ENCODE peak calls at places on chromosomes 16 and 17, in nine cellular contexts. U is cardiac muscle cell, Z is Peyer's patch, F is psoas muscle, Q is cardiac fibroblast, K is transverse colon, D is bronchial epithelial cell, V is left ventricle myocardium inferior, I is neural progenitor cell. R is an unnamed sample.

GRCh38 chr16:55552621-55553020 is 13.9 kb upstream of the CAPNS2 start:
- DNase-seq in U (peak), Z (no peak), F (no peak), Q (peak), K (no peak), D (peak), V (no peak), I (no peak), R (peak)

GRCh38 chr17:12403881-12404398 is 261.8 kb upstream of the MYOCD start:
- DNase-seq in U (no peak), Z (no peak), F (no peak), Q (no peak), K (no peak), D (no peak), V (no peak), I (no peak), R (no peak)

GRCh38 chr17:69744512-69745098 is 330.1 kb downstream of the MAP2K6 start:
- DNase-seq in U (no peak), Z (no peak), F (no peak), Q (no peak), K (no peak), D (no peak), V (no peak), I (no peak), R (no peak)

GRCh38 chr16:70703041-70703834 is 17.4 kb upstream of the MTSS2 start:
- DNase-seq in U (peak), Z (no peak), F (peak), Q (peak), K (peak), D (peak), V (peak), I (peak), R (peak)

GRCh38 chr16:74438492-74438979 is 17.3 kb upstream of the CLEC18B start:
- DNase-seq in U (no peak), Z (no peak), F (no peak), Q (no peak), K (no peak), D (no peak), V (no peak), I (no peak), R (no peak)

GRCh38 chr16:17360810-17361209 is 110.0 kb downstream of the XYLT1 start:
- DNase-seq in U (no peak), Z (no peak), F (no peak), Q (no peak), K (no peak), D (no peak), V (no peak), I (no peak), R (no peak)

GRCh38 chr17:1561420-1562177 is 993 bp downstream of the PITPNA start:
- DNase-seq in U (peak), Z (no peak), F (peak), Q (peak), K (no peak), D (no peak), V (no peak), I (peak), R (peak)

GRCh38 chr17:48613862-48614694 is 1.0 kb downstream of the HOXB8 start:
- DNase-seq in U (no peak), Z (no peak), F (no peak), Q (no peak), K (no peak), D (no peak), V (no peak), I (peak), R (no peak)

GRCh38 chr17:20948984-20949777 is 93.6 kb downstream of the USP22 start:
- DNase-seq in U (no peak), Z (no peak), F (no peak), Q (no peak), K (no peak), D (no peak), V (no peak), I (no peak), R (no peak)

GRCh38 chr17:42260318-42260717 is 15.9 kb downstream of the STAT5B start:
- DNase-seq in U (no peak), Z (no peak), F (no peak), Q (no peak), K (no peak), D (no peak), V (no peak), I (no peak), R (no peak)

GRCh38 chr16:82993874-82994375 is 367.2 kb downstream of the CDH13 start:
- DNase-seq in U (no peak), Z (no peak), F (no peak), Q (no peak), K (no peak), D (no peak), V (no peak), I (no peak), R (no peak)

GRCh38 chr17:17434477-17434876 is 42.3 kb upstream of the MED9 start:
- DNase-seq in U (no peak), Z (no peak), F (no peak), Q (no peak), K (no peak), D (no peak), V (no peak), I (no peak), R (no peak)

GRCh38 chr16:66899945-66900688 is 18.6 kb downstream of the CDH16 start:
- DNase-seq in U (peak), Z (peak), F (peak), Q (peak), K (peak), D (peak), V (peak), I (peak), R (peak)

GRCh38 chr16:88634141-88634993 is 4.0 kb upstream of the IL17C start:
- DNase-seq in U (peak), Z (peak), F (no peak), Q (peak), K (peak), D (peak), V (peak), I (peak), R (peak)

GRCh38 chr17:61574542-61575351 is 16.3 kb downstream of the NACA2 start:
- DNase-seq in U (peak), Z (no peak), F (no peak), Q (peak), K (no peak), D (peak), V (no peak), I (peak), R (peak)

GRCh38 chr17:82384730-82385429 is 13.3 kb downstream of the UTS2R start:
- DNase-seq in U (no peak), Z (no peak), F (peak), Q (no peak), K (peak), D (peak), V (peak), I (no peak), R (no peak)

GRCh38 chr16:66508914-66509496 is 40.9 kb downstream of the TK2 start:
- DNase-seq in U (no peak), Z (no peak), F (no peak), Q (no peak), K (no peak), D (no peak), V (no peak), I (no peak), R (no peak)

GRCh38 chr17:56592487-56593072 is 919 bp upstream of the NOG start:
- DNase-seq in U (peak), Z (no peak), F (peak), Q (peak), K (peak), D (no peak), V (peak), I (peak), R (peak)

GRCh38 chr17:30831257-30831656 is 509 bp upstream of the ATAD5 start:
- DNase-seq in U (no peak), Z (no peak), F (no peak), Q (peak), K (no peak), D (no peak), V (no peak), I (peak), R (peak)

GRCh38 chr16:31177136-31177535 is 2.8 kb upstream of the FUS start:
- DNase-seq in U (no peak), Z (peak), F (no peak), Q (peak), K (no peak), D (peak), V (no peak), I (no peak), R (no peak)

GRCh38 chr17:56715613-56716357 is 117.9 kb downstream of the C17orf67 start:
- DNase-seq in U (peak), Z (peak), F (peak), Q (peak), K (peak), D (peak), V (peak), I (peak), R (peak)

GRCh38 chr17:47957591-47958490 is at the start of gene PRR15L:
- DNase-seq in U (no peak), Z (no peak), F (no peak), Q (no peak), K (peak), D (peak), V (no peak), I (no peak), R (no peak)

GRCh38 chr16:67530013-67530939 is 1.6 kb downstream of the RIPOR1 start:
- DNase-seq in U (peak), Z (peak), F (peak), Q (peak), K (peak), D (no peak), V (peak), I (peak), R (peak)

GRCh38 chr17:35856603-35857002 is 12.1 kb downstream of the HEATR9 start:
- DNase-seq in U (no peak), Z (no peak), F (no peak), Q (no peak), K (no peak), D (no peak), V (no peak), I (no peak), R (no peak)

GRCh38 chr17:51121620-51122472 is 1.2 kb upstream of the SPAG9 start:
- DNase-seq in U (peak), Z (peak), F (peak), Q (peak), K (peak), D (peak), V (peak), I (peak), R (peak)

GRCh38 chr16:31196324-31197088 is 6.1 kb downstream of the PYCARD start:
- DNase-seq in U (no peak), Z (no peak), F (no peak), Q (no peak), K (no peak), D (no peak), V (no peak), I (no peak), R (no peak)

GRCh38 chr16:47904691-47905090 is 251.1 kb downstream of the ABCC12 start:
- DNase-seq in U (no peak), Z (no peak), F (no peak), Q (no peak), K (no peak), D (no peak), V (no peak), I (no peak), R (no peak)

GRCh38 chr17:2853111-2853721 is 57.0 kb downstream of the RAP1GAP2 start:
- DNase-seq in U (peak), Z (no peak), F (peak), Q (peak), K (peak), D (peak), V (peak), I (peak), R (peak)

GRCh38 chr16:68954871-68955635 is 111.7 kb downstream of the TANGO6 start:
- DNase-seq in U (no peak), Z (no peak), F (no peak), Q (no peak), K (no peak), D (no peak), V (no peak), I (peak), R (no peak)

GRCh38 chr17:45982791-45983613 is 16.0 kb upstream of the STH start:
- DNase-seq in U (no peak), Z (no peak), F (peak), Q (no peak), K (no peak), D (no peak), V (no peak), I (no peak), R (no peak)

GRCh38 chr16:14284930-14285541 is 213.9 kb downstream of the MRTFB start:
- DNase-seq in U (peak), Z (no peak), F (peak), Q (peak), K (peak), D (peak), V (peak), I (peak), R (peak)

GRCh38 chr17:17151962-17152361 is 54.2 kb downstream of the PLD6 start:
- DNase-seq in U (peak), Z (peak), F (peak), Q (peak), K (peak), D (peak), V (peak), I (no peak), R (peak)

GRCh38 chr16:90042946-90043514 is 23.8 kb upstream of the DBNDD1 start:
- DNase-seq in U (no peak), Z (no peak), F (peak), Q (no peak), K (no peak), D (no peak), V (no peak), I (no peak), R (no peak)

GRCh38 chr17:48102700-48103378 is 1.6 kb upstream of the CBX1 start:
- DNase-seq in U (no peak), Z (no peak), F (no peak), Q (no peak), K (no peak), D (no peak), V (no peak), I (no peak), R (no peak)

GRCh38 chr17:36001109-36001735 is at the start of gene CCL15:
- DNase-seq in U (no peak), Z (no peak), F (no peak), Q (no peak), K (peak), D (no peak), V (no peak), I (no peak), R (no peak)

GRCh38 chr16:929227-929669 is 41.5 kb downstream of the LMF1 start:
- DNase-seq in U (no peak), Z (no peak), F (peak), Q (no peak), K (no peak), D (no peak), V (no peak), I (peak), R (no peak)

GRCh38 chr17:80824549-80825470 is 166.8 kb upstream of the CHMP6 start:
- DNase-seq in U (no peak), Z (no peak), F (peak), Q (no peak), K (no peak), D (no peak), V (no peak), I (no peak), R (no peak)

GRCh38 chr17:54924405-54924804 is 23.8 kb downstream of the TOM1L1 start:
- DNase-seq in U (no peak), Z (no peak), F (no peak), Q (no peak), K (no peak), D (no peak), V (no peak), I (no peak), R (no peak)

DNA sequence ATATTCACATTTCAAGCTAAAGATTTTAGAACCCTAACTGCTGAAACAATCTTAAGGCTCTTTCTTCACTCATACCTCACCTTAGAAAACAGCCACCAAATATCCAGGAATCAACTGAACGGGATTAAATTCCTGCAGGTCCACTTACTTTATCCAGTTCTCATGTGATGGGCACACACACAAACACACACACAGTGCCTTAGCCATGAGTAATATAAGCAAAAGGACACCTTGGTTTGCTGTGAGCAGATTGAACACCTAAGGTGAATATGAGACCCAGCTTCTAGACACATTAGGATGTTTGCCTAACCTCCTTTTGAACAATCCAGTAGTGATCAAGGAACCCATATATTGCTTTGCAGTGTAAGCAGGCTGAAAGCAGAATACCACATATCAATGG is 81.5 kb downstream of the TUBD1 start:
- DNase-seq in U (no peak), Z (no peak), F (no peak), Q (no peak), K (no peak), D (no peak), V (no peak), I (no peak), R (no peak)
- H3K4me3 ChIP-seq in U (no peak), Z (no peak), F (no peak), Q (no peak), K (no peak), D (no peak), V (no peak), I (no peak), R (no peak)

DNA sequence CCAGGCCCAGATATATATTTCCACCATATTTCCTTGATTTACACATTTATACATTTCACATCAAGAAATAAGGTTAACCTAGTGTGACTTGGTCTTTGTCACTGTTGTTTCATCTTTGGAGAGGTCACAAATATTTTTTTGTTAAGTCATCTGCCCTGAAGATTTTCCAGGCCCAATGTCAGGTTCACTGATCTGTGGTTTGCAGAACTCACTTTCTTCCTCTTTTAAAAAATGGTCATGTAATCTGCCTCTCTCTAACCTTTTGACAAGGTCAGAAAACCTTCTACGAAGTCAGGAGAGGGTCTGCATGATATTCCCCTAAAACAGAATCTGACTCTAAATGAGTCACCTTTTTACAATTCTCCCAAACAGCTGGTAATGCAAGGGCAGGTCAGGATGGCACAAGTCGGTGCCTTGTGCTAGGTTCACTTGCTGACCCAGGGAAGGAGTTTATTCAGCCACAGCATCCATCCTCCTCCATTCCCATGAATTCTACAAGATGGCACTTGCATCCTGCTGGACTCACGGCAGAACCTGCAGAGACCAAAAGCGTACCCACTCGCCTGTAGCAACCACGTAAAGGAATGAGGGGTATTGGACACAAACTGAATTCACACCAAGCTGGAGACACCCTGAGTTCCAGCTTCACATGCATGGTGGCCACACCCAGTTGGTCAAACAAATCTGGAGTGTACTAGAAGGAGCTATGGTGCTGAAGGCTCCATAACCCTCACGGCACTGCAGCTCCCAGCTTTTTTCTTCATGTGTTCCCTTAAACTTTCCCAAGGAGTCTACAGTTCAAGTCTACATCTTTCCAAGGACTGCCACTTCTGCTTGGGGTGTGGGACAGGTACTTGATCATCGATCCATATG is 1.6 kb upstream of the KIAA0513 start:
- DNase-seq in U (no peak), Z (no peak), F (no peak), Q (no peak), K (peak), D (no peak), V (no peak), I (no peak), R (no peak)
- TF ChIP-seq CTCF in U (no peak), Z (no peak), F (no peak), Q (no peak), K (no peak), D (no peak), V (no peak), I (no peak), R (no peak)

GRCh38 chr17:78855561-78856165 is 15.0 kb upstream of the USP36 start:
- DNase-seq in U (no peak), Z (no peak), F (peak), Q (no peak), K (no peak), D (no peak), V (no peak), I (no peak), R (no peak)
- H3K4me3 ChIP-seq in U (no peak), Z (no peak), F (no peak), Q (no peak), K (no peak), D (no peak), V (no peak), I (no peak), R (no peak)

DNA sequence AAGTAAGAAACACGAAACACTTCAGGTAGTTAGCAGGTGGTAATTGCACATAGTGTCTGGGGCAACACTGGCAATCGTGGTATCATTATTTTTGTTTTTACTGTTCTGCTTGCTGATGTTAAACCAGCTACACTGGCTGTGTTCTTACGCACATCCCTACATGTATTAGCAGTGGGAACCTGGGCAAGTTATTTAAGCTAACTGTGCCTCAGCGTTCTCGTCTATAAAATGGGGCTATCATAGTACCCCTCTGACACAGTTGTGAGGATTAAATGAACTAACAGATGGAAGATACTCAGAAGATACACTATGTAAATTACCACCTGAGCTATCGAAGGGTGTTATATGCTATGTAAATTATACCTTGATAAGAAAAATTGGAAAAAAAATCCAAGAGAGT is 117.4 kb downstream of the SNX29 start:
- DNase-seq in U (no peak), Z (no peak), F (no peak), Q (no peak), K (no peak), D (no peak), V (no peak), I (no peak), R (no peak)
- TF ChIP-seq CTCF in U (no peak), Z (no peak), F (no peak), Q (no peak), K (no peak), D (no peak), V (no peak), I (no peak), R (no peak)

DNA sequence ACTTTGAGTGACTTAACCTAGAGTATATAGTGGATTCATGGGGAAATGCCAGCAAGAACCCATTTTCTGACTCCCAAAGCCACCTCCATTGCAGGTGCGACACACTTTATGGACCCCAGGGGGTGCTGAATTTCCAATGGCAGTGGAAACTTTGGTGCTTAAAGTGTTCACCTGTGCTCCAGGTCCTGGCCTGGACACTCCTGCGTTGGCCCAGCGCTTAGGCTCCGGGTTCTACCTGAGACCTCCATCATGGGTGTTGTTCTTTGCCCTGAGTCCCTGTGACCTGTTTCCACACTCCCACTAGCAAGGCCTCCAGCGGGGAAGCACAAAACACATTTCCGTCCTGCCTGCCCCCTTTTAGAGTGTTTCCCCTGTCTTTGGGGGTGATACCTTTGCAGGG is 3.0 kb downstream of the CCNF start:
- DNase-seq in U (no peak), Z (no peak), F (no peak), Q (no peak), K (no peak), D (no peak), V (no peak), I (peak), R (no peak)
- H3K4me3 ChIP-seq in U (no peak), Z (no peak), F (no peak), Q (no peak), K (no peak), D (no peak), V (no peak), I (no peak), R (no peak)

GRCh38 chr17:27386206-27387075 is 69.8 kb upstream of the KSR1 start:
- DNase-seq in U (no peak), Z (no peak), F (no peak), Q (no peak), K (no peak), D (no peak), V (no peak), I (no peak), R (no peak)

GRCh38 chr17:27382025-27382424 is 74.2 kb upstream of the KSR1 start:
- DNase-seq in U (no peak), Z (no peak), F (no peak), Q (no peak), K (no peak), D (no peak), V (no peak), I (no peak), R (no peak)

GRCh38 chr17:27384721-27385120 is 71.5 kb upstream of the KSR1 start:
- DNase-seq in U (no peak), Z (no peak), F (no peak), Q (peak), K (no peak), D (peak), V (no peak), I (no peak), R (peak)

GRCh38 chr17:27384261-27384701 is 72.0 kb upstream of the KSR1 start:
- DNase-seq in U (peak), Z (no peak), F (peak), Q (peak), K (peak), D (peak), V (peak), I (no peak), R (peak)

GRCh38 chr17:27385626-27386025 is 70.6 kb upstream of the KSR1 start:
- DNase-seq in U (no peak), Z (no peak), F (no peak), Q (no peak), K (no peak), D (no peak), V (no peak), I (no peak), R (no peak)
- TF ChIP-seq CTCF in U (no peak), Z (no peak), F (no peak), Q (no peak), K (no peak), D (no peak), V (no peak), I (no peak), R (no peak)

R was measured in fibroblast of pulmonary artery.